ENCODE peak calls at places on chromosomes 1 and 21, in eight cellular contexts. R is SK-N-SH, I is tibial nerve, B is ovary, T is upper lobe of left lung, D is GM12878, Z is sigmoid colon, C is H1. V is an unnamed sample.

GRCh38 chr21:44702973-44703730 is 6.2 kb downstream of the KRTAP10-12 start:
- DNase-seq in Z (no peak), I (no peak), C (no peak), D (no peak), R (peak; percentile 18), B (no peak), T (no peak), V (no peak)

GRCh38 chr1:32480003-32480402 is 15.1 kb downstream of the ZBTB8B start:
- DNase-seq in Z (no peak), I (no peak), T (no peak), D (no peak), B (no peak), R (no peak), C (no peak), V (no peak)

GRCh38 chr1:230237805-230238204 is 170.8 kb downstream of the GALNT2 start:
- DNase-seq in T (no peak), I (no peak), B (no peak), C (no peak), D (no peak), R (no peak), Z (no peak), V (no peak)

GRCh38 chr1:62131093-62131725 is 63.4 kb upstream of the L1TD1 start:
- DNase-seq in B (peak; percentile 30), T (no peak), Z (no peak), D (no peak), R (peak; percentile 66), C (no peak), I (peak; percentile 19), V (peak; percentile 29)

GRCh38 chr21:17045214-17045835 is 467.5 kb upstream of the CXADR start:
- DNase-seq in C (no peak), T (no peak), Z (no peak), B (no peak), I (no peak), R (peak; percentile 44), D (no peak), V (no peak)

GRCh38 chr1:54547601-54548388 is at the start of gene ACOT11:
- DNase-seq in D (no peak), Z (peak; percentile 98), T (peak; percentile 67), R (peak; percentile 93), B (peak; percentile 90), I (peak; percentile 42), C (no peak), V (peak; percentile 77)

GRCh38 chr1:91844862-91845528 is 41.0 kb downstream of the TGFBR3 start:
- DNase-seq in Z (peak; percentile 89), D (no peak), C (no peak), R (no peak), T (peak; percentile 28), I (peak; percentile 63), B (peak; percentile 48), V (peak; percentile 27)

GRCh38 chr1:6116137-6116536 is 64.0 kb downstream of the CHD5 start:
- DNase-seq in R (no peak), T (no peak), Z (no peak), B (no peak), D (no peak), C (no peak), I (no peak), V (no peak)

GRCh38 chr21:21622460-21623234 is 624.4 kb downstream of the NCAM2 start:
- DNase-seq in Z (no peak), T (no peak), R (no peak), B (no peak), D (no peak), C (no peak), I (no peak), V (no peak)

GRCh38 chr1:20359451-20360330 is 69.0 kb downstream of the VWA5B1 start:
- DNase-seq in I (no peak), R (no peak), D (no peak), T (no peak), C (no peak), B (no peak), Z (peak; percentile 40), V (peak; percentile 40)

GRCh38 chr1:117658676-117659075 is 52.8 kb downstream of the TENT5C start:
- DNase-seq in R (no peak), D (peak; percentile 51), B (no peak), T (peak; percentile 39), Z (no peak), I (no peak), C (no peak), V (peak; percentile 47)

GRCh38 chr1:205375816-205376545 is 19.3 kb upstream of the KLHDC8A start:
- DNase-seq in T (peak; percentile 42), C (no peak), B (peak; percentile 65), I (no peak), Z (no peak), D (no peak), R (no peak), V (no peak)

GRCh38 chr1:29145739-29146437 is 22.2 kb upstream of the TMEM200B start:
- DNase-seq in T (no peak), R (no peak), I (no peak), D (no peak), C (no peak), Z (no peak), B (no peak), V (peak; percentile 20)

GRCh38 chr1:89546082-89546889 is 21.7 kb downstream of the LRRC8B start:
- DNase-seq in Z (no peak), D (no peak), C (no peak), I (no peak), R (no peak), T (no peak), B (no peak), V (no peak)

GRCh38 chr21:44436111-44436611 is 19.1 kb upstream of the LRRC3 start:
- DNase-seq in C (no peak), B (peak; percentile 10), Z (peak; percentile 56), R (no peak), T (peak; percentile 7), D (no peak), I (no peak), V (no peak)

GRCh38 chr1:97911266-97912215 is 9.3 kb downstream of the DPYD start:
- DNase-seq in B (no peak), R (no peak), I (no peak), T (no peak), C (no peak), Z (no peak), D (no peak), V (no peak)

GRCh38 chr1:115592264-115592663 is 49.5 kb upstream of the VANGL1 start:
- DNase-seq in D (no peak), T (no peak), C (no peak), Z (no peak), B (no peak), I (no peak), R (no peak), V (no peak)

GRCh38 chr1:232586679-232587078 is 43.3 kb downstream of the SIPA1L2 start:
- DNase-seq in C (no peak), R (no peak), T (no peak), I (no peak), B (no peak), D (no peak), Z (no peak), V (no peak)

GRCh38 chr1:203153051-203153988 is 22.3 kb downstream of the MYBPH start:
- DNase-seq in B (no peak), I (no peak), C (no peak), Z (no peak), D (no peak), R (no peak), T (no peak), V (no peak)
- TF ChIP-seq EP300 in B (no peak), I (no peak), C (no peak), Z (no peak), D (no peak), R (peak; percentile 4), T (no peak), V (no peak)

GRCh38 chr1:24643362-24644346 is 552 bp downstream of the SRRM1 start:
- DNase-seq in T (peak; percentile 35), Z (no peak), R (peak; percentile 84), C (no peak), I (no peak), B (no peak), D (no peak), V (peak; percentile 39)
- TF ChIP-seq EP300 in T (no peak), Z (no peak), R (no peak), C (no peak), I (no peak), B (no peak), D (no peak), V (no peak)

GRCh38 chr1:211741799-211742198 is 66.4 kb upstream of the NEK2 start:
- DNase-seq in I (no peak), D (no peak), R (no peak), T (no peak), Z (no peak), C (no peak), B (no peak), V (no peak)

GRCh38 chr1:211739671-211740411 is 64.4 kb upstream of the NEK2 start:
- DNase-seq in C (no peak), I (no peak), Z (no peak), B (no peak), R (no peak), D (no peak), T (no peak), V (no peak)

GRCh38 chr1:211742272-211742671 is 66.9 kb upstream of the NEK2 start:
- DNase-seq in D (no peak), B (no peak), Z (no peak), R (no peak), I (no peak), C (no peak), T (no peak), V (no peak)

GRCh38 chr1:211742889-211743529 is 67.6 kb upstream of the NEK2 start:
- DNase-seq in C (no peak), B (no peak), I (no peak), R (no peak), T (no peak), Z (no peak), D (no peak), V (no peak)

DNA sequence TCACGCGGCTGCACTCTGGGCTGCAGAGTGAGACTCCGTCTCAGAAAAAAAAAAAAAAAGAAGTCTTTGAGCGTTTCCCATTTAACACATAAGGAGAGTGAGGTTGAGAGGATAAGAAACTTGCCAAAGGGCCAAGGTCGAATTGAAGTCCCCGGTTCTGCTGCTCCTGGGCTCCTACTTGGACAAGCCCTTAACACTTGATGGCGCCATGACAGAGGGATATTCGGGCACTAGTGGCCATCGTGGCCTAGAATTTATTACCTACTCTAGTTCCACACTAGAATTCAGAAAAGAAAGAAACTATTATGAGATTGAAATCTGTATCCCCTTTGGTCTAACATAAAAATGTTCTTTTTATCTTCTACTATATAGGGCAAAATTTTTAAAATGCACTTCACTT is 65.7 kb upstream of the NEK2 start:
- DNase-seq in B (no peak), C (no peak), I (no peak), D (no peak), Z (no peak), R (no peak), T (no peak), V (no peak)
- TF ChIP-seq EP300 in B (no peak), C (no peak), I (no peak), D (no peak), Z (no peak), R (no peak), T (no peak), V (no peak)

DNA sequence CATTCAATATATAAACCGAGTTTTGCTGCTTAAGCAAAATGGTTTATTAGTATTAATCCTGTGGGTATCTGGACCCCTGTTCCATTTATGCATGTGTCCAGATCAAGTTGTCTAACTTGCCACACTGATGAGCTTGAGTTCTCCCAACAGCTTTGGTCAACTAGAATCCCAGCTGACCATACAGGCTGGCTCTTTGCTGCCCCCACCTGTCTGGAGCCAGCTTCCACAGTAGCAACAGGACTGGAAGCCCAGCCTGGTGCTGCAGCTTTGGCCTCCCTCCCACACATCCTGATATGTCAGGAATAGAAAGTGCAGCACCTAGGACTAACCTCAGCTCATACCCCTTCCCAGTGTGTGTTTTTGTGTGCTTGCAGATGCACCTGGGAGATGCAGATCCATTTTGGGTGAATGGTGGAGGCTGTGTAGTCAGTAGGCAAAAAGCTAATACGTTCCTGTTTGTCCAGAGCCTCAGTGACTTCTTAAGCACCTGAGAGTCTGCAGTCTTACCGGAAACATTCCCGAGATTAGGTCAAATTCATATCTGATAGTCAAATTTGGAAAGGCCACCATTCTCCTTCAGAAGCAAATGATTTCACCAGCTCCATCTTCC is 40.9 kb upstream of the BEND5 start:
- DNase-seq in C (peak; percentile 31), D (no peak), Z (peak; percentile 71), T (peak; percentile 60), I (peak; percentile 32), B (peak; percentile 61), R (peak; percentile 51), V (peak; percentile 71)
- TF ChIP-seq EP300 in C (no peak), D (no peak), Z (no peak), T (no peak), I (no peak), B (no peak), R (no peak), V (no peak)

V was measured in stomach.